ENCODE peak calls at places on chromosomes 12 and 14, in eight cellular contexts. R is CD4-positive, CD25-positive, alpha-beta regulatory T cell; M is lung; K is left lung; H is cardiac muscle cell; D is suprapubic skin; F is kidney epithelial cell; W is psoas muscle. O is an unnamed sample.

GRCh38 chr12:122862872-122863701 is 27.8 kb downstream of the HIP1R start:
- DNase-seq in M (peak; percentile 72), R (no peak), W (no peak), H (no peak), F (no peak), D (no peak), K (peak; percentile 84), O (no peak)

GRCh38 chr12:6443361-6443983 is 1.3 kb upstream of the CD27 start:
- DNase-seq in H (no peak), D (no peak), F (no peak), M (no peak), K (no peak), R (no peak), W (no peak), O (no peak)

GRCh38 chr12:108530141-108530540 is 15.1 kb downstream of the FICD start:
- DNase-seq in H (no peak), R (no peak), F (no peak), K (no peak), M (no peak), W (no peak), D (no peak), O (no peak)

GRCh38 chr12:47725091-47725772 is at the start of gene ENDOU:
- DNase-seq in M (no peak), H (no peak), W (no peak), R (no peak), F (no peak), K (no peak), D (peak; percentile 76), O (no peak)

GRCh38 chr14:51430600-51430999 is 190.6 kb downstream of the TMX1 start:
- DNase-seq in H (peak; percentile 43), M (no peak), F (no peak), W (no peak), R (no peak), K (no peak), D (no peak), O (no peak)

GRCh38 chr12:81206425-81206824 is 128.5 kb downstream of the ACSS3 start:
- DNase-seq in W (no peak), K (no peak), R (no peak), D (no peak), H (no peak), F (no peak), M (no peak), O (no peak)

GRCh38 chr12:46389130-46389616 is 16.6 kb upstream of the SLC38A2 start:
- DNase-seq in M (no peak), D (no peak), F (no peak), R (no peak), K (no peak), W (no peak), H (peak; percentile 99), O (no peak)

GRCh38 chr12:116380066-116380465 is 102.6 kb upstream of the MED13L start:
- DNase-seq in K (no peak), W (no peak), D (no peak), R (no peak), M (no peak), H (no peak), F (no peak), O (no peak)

GRCh38 chr12:98399532-98399931 is 115.9 kb upstream of the TMPO start:
- DNase-seq in M (no peak), D (no peak), F (peak; percentile 51), H (peak; percentile 85), K (no peak), R (peak; percentile 39), W (no peak), O (no peak)

GRCh38 chr14:69818760-69819191 is 21.7 kb upstream of the SLC10A1 start:
- DNase-seq in M (peak; percentile 52), F (peak; percentile 18), R (peak; percentile 63), K (no peak), W (peak; percentile 23), H (peak; percentile 69), D (no peak), O (no peak)

GRCh38 chr14:21612324-21612723 is 22.4 kb downstream of the OR10G2 start:
- DNase-seq in W (no peak), F (no peak), M (no peak), R (no peak), K (no peak), H (peak; percentile 2), D (no peak), O (no peak)

GRCh38 chr14:74502236-74503019 is 8.9 kb downstream of the ISCA2 start:
- DNase-seq in R (no peak), F (no peak), K (no peak), M (no peak), W (no peak), H (peak; percentile 58), D (no peak), O (peak; percentile 81)

GRCh38 chr14:66378712-66379111 is 107.5 kb upstream of the CCDC196 start:
- DNase-seq in D (no peak), M (no peak), H (no peak), W (no peak), F (no peak), K (no peak), R (no peak), O (no peak)

GRCh38 chr12:54390668-54391551 is 6.4 kb upstream of the ZNF385A start:
- DNase-seq in F (no peak), D (peak; percentile 84), K (peak; percentile 86), H (no peak), R (peak; percentile 62), W (peak; percentile 46), M (no peak), O (no peak)

GRCh38 chr12:69653703-69654102 is 43.0 kb upstream of the LRRC10 start:
- DNase-seq in D (no peak), H (peak; percentile 67), W (no peak), R (no peak), F (no peak), M (no peak), K (no peak), O (no peak)

GRCh38 chr12:122062832-122063690 is 15.5 kb upstream of the MLXIP start:
- DNase-seq in D (no peak), R (no peak), F (no peak), M (no peak), K (no peak), H (peak; percentile 87), W (no peak), O (no peak)

GRCh38 chr14:54691525-54692260 is 124.8 kb downstream of the SAMD4A start:
- DNase-seq in M (peak; percentile 77), R (peak; percentile 31), H (peak; percentile 83), D (no peak), K (no peak), F (no peak), W (peak; percentile 77), O (no peak)

GRCh38 chr12:113932411-113933196 is 33.5 kb downstream of the RBM19 start:
- DNase-seq in K (no peak), H (peak; percentile 76), M (no peak), F (no peak), R (no peak), D (no peak), W (peak; percentile 30), O (no peak)

GRCh38 chr14:75985618-75986438 is at the start of gene IFT43:
- DNase-seq in F (no peak), H (peak; percentile 87), W (peak; percentile 94), K (peak; percentile 98), R (peak; percentile 90), M (peak; percentile 94), D (peak; percentile 97), O (peak; percentile 89)

GRCh38 chr12:116382456-116382902 is 105.0 kb upstream of the MED13L start:
- DNase-seq in M (no peak), H (no peak), K (no peak), R (no peak), W (no peak), F (no peak), D (no peak), O (no peak)

GRCh38 chr12:129102233-129102632 is 249.0 kb downstream of the GLT1D1 start:
- DNase-seq in D (no peak), F (no peak), R (no peak), H (no peak), M (no peak), K (no peak), W (no peak), O (no peak)

GRCh38 chr12:10584415-10584814 is 29.0 kb downstream of the MAGOHB start:
- DNase-seq in D (no peak), M (no peak), H (no peak), R (no peak), F (no peak), W (no peak), K (no peak), O (no peak)

GRCh38 chr12:126663304-126664094 is 1598.3 kb downstream of the AACS start:
- DNase-seq in W (no peak), H (peak; percentile 6), R (no peak), K (no peak), F (no peak), D (no peak), M (no peak), O (no peak)

GRCh38 chr14:100568164-100568997 is 18.8 kb downstream of the BEGAIN start:
- DNase-seq in K (no peak), F (no peak), M (no peak), H (no peak), W (no peak), D (no peak), R (no peak), O (no peak)
- H3K4me3 ChIP-seq in K (peak overlapping the region; percentile 15), F (peak overlapping the region; percentile 17), M (no peak overlapping the region), H (peak overlapping the region; percentile 30), W (peak overlapping the region; percentile 64), D (peak overlapping the region; percentile 53), R (no peak overlapping the region), O (peak overlapping the region; percentile 25)

GRCh38 chr12:4272014-4272975 is 1.3 kb upstream of the CCND2 start:
- DNase-seq in W (peak; percentile 74), M (peak; percentile 78), D (peak; percentile 86), K (peak; percentile 90), R (peak; percentile 90), F (no peak), H (peak; percentile 46), O (no peak)
- H3K4me3 ChIP-seq in W (peak overlapping the region; percentile 69), M (no peak overlapping the region), D (peak overlapping the region; percentile 80), K (peak overlapping the region; percentile 78), R (peak overlapping the region; percentile 88), F (no peak overlapping the region), H (peak overlapping the region; percentile 62), O (peak overlapping the region; percentile 80)

DNA sequence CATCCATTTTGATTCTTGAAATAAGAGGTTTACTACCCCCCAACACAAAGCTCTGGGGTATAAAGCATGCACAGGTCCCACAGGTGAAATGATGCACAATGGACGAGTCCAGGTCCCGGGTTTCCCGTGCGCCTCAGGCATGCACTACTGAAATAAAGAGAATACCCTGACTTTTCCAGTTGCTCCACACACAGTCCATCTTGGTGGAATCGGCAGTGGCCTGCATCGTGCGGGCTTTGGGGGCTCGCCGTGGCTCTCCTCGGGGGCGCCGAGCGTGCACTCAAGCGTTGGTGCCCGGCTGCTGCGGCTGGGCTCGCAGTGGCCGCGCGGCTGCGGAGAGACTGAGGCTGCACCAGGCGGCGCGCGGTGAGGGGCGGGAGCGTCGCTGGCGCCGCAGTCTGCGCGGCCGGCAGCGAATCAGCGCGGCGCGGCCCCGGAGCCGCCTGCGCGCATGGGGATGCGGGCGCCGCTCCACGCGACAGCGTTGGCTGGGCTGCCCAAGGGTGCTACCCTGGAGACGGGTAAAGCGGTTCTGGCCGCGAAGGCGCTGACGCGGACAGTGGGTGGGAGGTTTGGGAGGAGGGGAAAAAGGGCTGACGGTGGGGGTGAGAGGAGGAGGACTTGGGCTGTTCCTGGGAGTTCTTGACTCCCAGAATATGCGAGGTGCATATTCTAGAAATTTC is 53.8 kb upstream of the CCDC175 start:
- DNase-seq in K (peak; percentile 82), F (no peak), R (no peak), H (peak; percentile 19), M (no peak), W (no peak), D (no peak), O (no peak)
- H3K4me3 ChIP-seq in K (no peak overlapping the region), F (peak overlapping the region; percentile 19), R (no peak overlapping the region), H (peak overlapping the region; percentile 44), M (no peak overlapping the region), W (peak overlapping the region; percentile 51), D (peak overlapping the region; percentile 35), O (no peak overlapping the region)

GRCh38 chr12:16346931-16347330 is 514 bp upstream of the MGST1 start:
- DNase-seq in R (no peak), W (no peak), H (no peak), K (no peak), D (no peak), F (no peak), M (no peak), O (no peak)
- H3K4me3 ChIP-seq in R (no peak overlapping the region), W (peak overlapping the region; percentile 55), H (peak overlapping the region; percentile 44), K (peak overlapping the region; percentile 40), D (peak overlapping the region; percentile 43), F (peak overlapping the region; percentile 59), M (no peak overlapping the region), O (peak overlapping the region; percentile 50)

O was measured in vagina.